ENCODE peak calls at places on chromosomes 11 and 22, in seven cellular contexts. Z is HCT116, S is HepG2, L is K562, V is SK-N-SH, C is H1, J is GM12878. I is an unnamed sample.
A peak's percentile ranks its signal among the peaks of the same experiment; 100 is the strongest.

GRCh38 chr11:120248551-120249278 is 8.8 kb downstream of the POU2F3 start:
- DNase-seq in Z (peak; percentile 56), S (no peak), L (no peak), V (no peak), C (no peak), J (peak; percentile 93), I (no peak)

GRCh38 chr11:102436546-102436945 is 16.0 kb downstream of the TMEM123 start:
- DNase-seq in Z (no peak), S (no peak), L (no peak), V (no peak), C (no peak), J (no peak), I (no peak)

GRCh38 chr11:16890442-16890841 is 123.8 kb downstream of the PLEKHA7 start:
- DNase-seq in Z (no peak), S (no peak), L (no peak), V (no peak), C (no peak), J (no peak), I (no peak)

GRCh38 chr11:12754582-12755250 is 80.5 kb downstream of the TEAD1 start:
- DNase-seq in Z (no peak), S (no peak), L (no peak), V (no peak), C (no peak), J (no peak), I (no peak)

GRCh38 chr11:90426442-90426841 is 203.6 kb upstream of the CHORDC1 start:
- DNase-seq in Z (no peak), S (no peak), L (no peak), V (no peak), C (no peak), J (no peak), I (no peak)

GRCh38 chr11:128022007-128022368 is 565.4 kb downstream of the ETS1 start:
- DNase-seq in Z (no peak), S (no peak), L (no peak), V (no peak), C (no peak), J (no peak), I (no peak)

GRCh38 chr11:2158291-2158737 is 2.7 kb downstream of the INS start:
- DNase-seq in Z (no peak), S (no peak), L (no peak), V (no peak), C (no peak), J (no peak), I (no peak)

GRCh38 chr11:65692367-65692766 is 19.7 kb upstream of the KAT5 start:
- DNase-seq in Z (no peak), S (no peak), L (peak; percentile 36), V (no peak), C (no peak), J (no peak), I (no peak)

GRCh38 chr11:82507288-82507687 is 226.4 kb downstream of the FAM181B start:
- DNase-seq in Z (no peak), S (no peak), L (no peak), V (no peak), C (no peak), J (no peak), I (no peak)

GRCh38 chr11:62013266-62014157 is 46.1 kb upstream of the FTH1 start:
- DNase-seq in Z (no peak), S (no peak), L (no peak), V (no peak), C (no peak), J (no peak), I (peak; percentile 23)

GRCh38 chr11:6609502-6610015 is 2.5 kb downstream of the TAF10 start:
- DNase-seq in Z (no peak), S (no peak), L (no peak), V (no peak), C (no peak), J (no peak), I (no peak)

GRCh38 chr22:38412435-38413084 is 42.4 kb downstream of the KCNJ4 start:
- DNase-seq in Z (no peak), S (no peak), L (peak; percentile 84), V (peak; percentile 85), C (peak; percentile 94), J (no peak), I (peak; percentile 60)

GRCh38 chr22:50724616-50725015 is 13.4 kb upstream of the ACR start:
- DNase-seq in Z (no peak), S (no peak), L (no peak), V (no peak), C (no peak), J (no peak), I (no peak)

GRCh38 chr11:14300661-14301304 is 58.2 kb downstream of the RRAS2 start:
- DNase-seq in Z (peak; percentile 42), S (peak; percentile 59), L (peak; percentile 36), V (peak; percentile 61), C (no peak), J (no peak), I (peak; percentile 67)

DNA sequence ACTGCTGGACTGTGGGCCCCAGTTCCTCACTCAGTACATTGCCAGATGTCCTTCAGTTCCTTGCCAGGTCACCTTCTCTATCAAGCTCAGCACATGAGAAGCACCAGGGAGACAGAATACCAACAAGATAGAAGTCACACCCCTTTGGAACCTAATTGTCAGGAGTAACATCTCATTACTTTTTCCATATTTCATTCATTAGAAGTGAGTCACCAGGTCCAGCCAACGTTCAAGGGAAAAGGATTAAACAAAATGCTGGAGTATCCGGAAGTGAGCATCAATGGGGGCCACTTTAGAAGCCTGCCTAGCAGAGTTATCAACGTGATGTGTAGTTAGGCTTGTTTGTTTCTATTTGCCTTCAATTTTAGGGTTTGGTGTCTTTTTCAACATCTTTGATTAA is 569.3 kb downstream of the MIAT start:
- DNase-seq in Z (no peak), S (no peak), L (no peak), V (no peak), C (no peak), J (no peak), I (no peak)
- TF ChIP-seq JUND in Z (no peak), S (no peak), L (no peak), V (no peak), C (no peak), J (no peak), I (no peak)

GRCh38 chr22:23120415-23120899 is 21.3 kb downstream of the RSPH14 start:
- DNase-seq in Z (no peak), S (no peak), L (peak; percentile 61), V (no peak), C (no peak), J (no peak), I (no peak)

GRCh38 chr22:23121026-23121823 is 20.6 kb downstream of the RSPH14 start:
- DNase-seq in Z (no peak), S (no peak), L (peak; percentile 63), V (no peak), C (no peak), J (no peak), I (no peak)

GRCh38 chr22:23117890-23118646 is 23.7 kb downstream of the RSPH14 start:
- DNase-seq in Z (no peak), S (no peak), L (peak; percentile 62), V (no peak), C (no peak), J (no peak), I (no peak)

GRCh38 chr22:23118647-23119491 is 22.9 kb downstream of the RSPH14 start:
- DNase-seq in Z (no peak), S (no peak), L (peak; percentile 65), V (no peak), C (no peak), J (no peak), I (no peak)

DNA sequence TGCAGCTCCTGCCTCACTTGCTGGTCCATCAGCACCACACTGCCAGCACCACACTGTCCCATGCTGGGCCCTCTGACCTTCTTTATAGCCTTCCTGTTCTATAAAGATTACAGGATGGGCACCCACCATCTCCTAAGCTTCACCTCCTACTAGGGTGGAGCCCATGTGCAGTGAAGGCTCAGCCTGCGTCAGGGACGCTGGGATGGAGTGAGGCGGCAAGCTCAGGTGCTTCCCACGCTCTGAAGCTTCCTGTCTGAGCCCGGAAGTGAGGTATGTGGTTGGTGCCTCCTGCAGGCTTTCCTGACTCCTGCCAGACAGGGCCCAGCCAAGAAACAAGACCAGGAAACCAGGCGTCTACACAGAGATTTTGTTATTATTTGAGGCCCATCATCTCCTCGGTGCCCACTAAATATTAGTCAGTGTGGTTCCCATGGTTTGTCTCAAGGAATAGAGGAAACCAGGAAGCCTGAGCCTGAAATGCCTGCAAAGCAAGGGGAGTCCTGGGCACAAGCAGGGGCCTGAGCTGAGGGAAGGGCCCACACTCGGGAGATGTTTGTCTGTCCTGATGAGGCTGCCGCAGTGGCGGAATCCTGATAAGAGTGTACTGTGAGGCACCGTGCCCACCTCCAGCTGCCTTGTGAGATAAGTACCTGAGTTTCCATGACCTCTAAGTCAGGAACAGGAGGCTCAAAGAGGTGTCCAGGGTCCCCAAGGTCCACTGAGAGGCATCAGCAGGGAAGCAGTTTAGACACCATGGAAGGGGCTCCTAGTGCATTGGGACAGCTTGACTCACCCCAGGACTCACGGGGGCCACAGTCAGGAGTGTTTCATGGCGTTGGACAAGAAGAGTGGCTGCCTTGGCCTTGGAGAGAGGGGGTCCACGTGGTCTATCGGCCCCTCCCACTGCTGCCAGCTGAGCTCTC is 22.0 kb downstream of the RSPH14 start:
- DNase-seq in Z (no peak), S (no peak), L (peak; percentile 66), V (no peak), C (no peak), J (no peak), I (no peak)
- TF ChIP-seq JUND in Z (no peak), S (no peak), L (no peak), V (no peak), C (no peak), J (no peak), I (no peak)

DNA sequence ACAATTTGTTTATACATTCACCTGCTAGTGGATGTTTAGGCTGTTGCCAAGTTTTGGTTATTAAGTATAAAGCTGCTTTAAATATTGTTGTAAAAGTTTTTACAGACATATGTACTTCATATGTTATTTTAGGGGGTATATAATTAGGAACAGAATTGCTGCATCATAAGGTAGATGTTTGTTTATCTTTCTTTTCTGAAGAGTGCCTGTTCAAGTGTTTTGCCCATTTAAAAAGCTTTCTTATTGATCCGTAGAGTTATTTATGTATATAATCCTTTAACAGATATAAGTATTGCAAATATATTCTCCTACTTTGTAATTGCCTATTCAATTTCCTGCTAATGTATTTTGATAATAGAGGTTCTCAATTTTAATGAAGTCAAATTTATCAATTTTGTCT is 11.3 kb upstream of the CCDC81 start:
- DNase-seq in Z (no peak), S (no peak), L (no peak), V (no peak), C (no peak), J (no peak), I (no peak)
- TF ChIP-seq JUND in Z (no peak), S (no peak), L (no peak), V (no peak), C (no peak), J (no peak), I (no peak)

GRCh38 chr11:8917157-8917820 is 6.3 kb downstream of the AKIP1 start:
- DNase-seq in Z (no peak), S (peak; percentile 62), L (no peak), V (no peak), C (no peak), J (no peak), I (peak; percentile 79)
- TF ChIP-seq JUND in Z (no peak), S (no peak), L (no peak), V (peak; percentile 47), C (no peak), J (no peak), I (no peak)

GRCh38 chr11:7787239-7787638 is 9.5 kb downstream of the OR5P2 start:
- DNase-seq in Z (no peak), S (no peak), L (no peak), V (no peak), C (no peak), J (no peak), I (no peak)
- TF ChIP-seq JUND in Z (no peak), S (no peak), L (no peak), V (no peak), C (no peak), J (no peak), I (no peak)

GRCh38 chr22:28930357-28931007 is 47.1 kb downstream of the ZNRF3 start:
- DNase-seq in Z (no peak), S (no peak), L (no peak), V (no peak), C (no peak), J (no peak), I (no peak)
- TF ChIP-seq JUND in Z (no peak), S (no peak), L (no peak), V (no peak), C (no peak), J (no peak), I (no peak)